ENCODE peak calls at places on chromosomes 2 and 18, in four cellular contexts. R is body of pancreas; J is iris pigment epithelial cell; W is CD4-positive, CD25-positive, alpha-beta regulatory T cell. Y is an unnamed sample.

GRCh38 chr2:11073791-11074190 is 81.5 kb upstream of the SLC66A3 start:
- DNase-seq in R (no peak), J (peak), W (no peak), Y (no peak)

GRCh38 chr2:46806526-46806925 is 109.1 kb downstream of the MCFD2 start:
- DNase-seq in R (no peak), J (peak), W (no peak), Y (no peak)

GRCh38 chr2:2793925-2794324 is 462.9 kb upstream of the MYT1L start:
- DNase-seq in R (no peak), J (no peak), W (no peak), Y (no peak)

GRCh38 chr2:200408428-200409311 is 101.2 kb downstream of the KCTD18 start:
- DNase-seq in R (no peak), J (peak), W (no peak), Y (no peak)

GRCh38 chr2:218186355-218186766 is 19.6 kb upstream of the CXCR1 start:
- DNase-seq in R (peak), J (peak), W (peak), Y (peak)

GRCh38 chr2:200077210-200077650 is 121.8 kb downstream of the MAIP1 start:
- DNase-seq in R (peak), J (peak), W (no peak), Y (no peak)

GRCh38 chr2:168992026-168992425 is 39.1 kb downstream of the ABCB11 start:
- DNase-seq in R (no peak), J (peak), W (no peak), Y (no peak)

GRCh38 chr2:45170976-45171514 is 161.8 kb upstream of the SIX2 start:
- DNase-seq in R (peak), J (no peak), W (no peak), Y (no peak)

GRCh38 chr2:60556441-60556997 is 3.1 kb upstream of the BCL11A start:
- DNase-seq in R (peak), J (no peak), W (no peak), Y (no peak)

GRCh38 chr2:158099716-158100115 is 2.0 kb upstream of the UPP2 start:
- DNase-seq in R (peak), J (peak), W (no peak), Y (no peak)

GRCh38 chr2:52456759-52457377 is 1310.7 kb upstream of the CHAC2 start:
- DNase-seq in R (no peak), J (no peak), W (no peak), Y (no peak)

GRCh38 chr18:49168281-49168680 is 217.5 kb upstream of the SMAD7 start:
- DNase-seq in R (peak), J (no peak), W (no peak), Y (no peak)

GRCh38 chr2:97969466-97970067 is 26.2 kb downstream of the TMEM131 start:
- DNase-seq in R (no peak), J (peak), W (no peak), Y (no peak)

GRCh38 chr2:189379287-189379630 is 62.0 kb upstream of the WDR75 start:
- DNase-seq in R (no peak), J (peak), W (no peak), Y (no peak)

GRCh38 chr2:54666741-54667639 is 56.5 kb upstream of the EML6 start:
- DNase-seq in R (peak), J (peak), W (no peak), Y (no peak)

GRCh38 chr2:224646242-224646846 is 61.2 kb upstream of the CUL3 start:
- DNase-seq in R (no peak), J (peak), W (peak), Y (no peak)

GRCh38 chr2:120919771-120920437 is 184.2 kb downstream of the GLI2 start:
- DNase-seq in R (no peak), J (peak), W (no peak), Y (no peak)

Y was measured in NCI-H510A.